ENCODE peak calls at places on chromosomes 4 and X, in five cellular contexts. One of them, this sample, is unnamed.

GRCh38 chr4:86831262-86832090 is 17.7 kb downstream of the SLC10A6 start:
- DNase-seq in body of pancreas: peak; percentile 14
- DNase-seq in tibial artery: no peak
- DNase-seq in HL-60: no peak
- DNase-seq in PC-9: peak; percentile 69
- DNase-seq in this sample: peak; percentile 89

GRCh38 chr4:186161138-186161537 is 30.2 kb upstream of the CYP4V2 start:
- DNase-seq in body of pancreas: no peak
- DNase-seq in tibial artery: no peak
- DNase-seq in HL-60: no peak
- DNase-seq in PC-9: no peak
- DNase-seq in this sample: no peak

GRCh38 chr4:178823673-178824072 is 1381.4 kb upstream of the AGA start:
- DNase-seq in body of pancreas: no peak
- DNase-seq in tibial artery: no peak
- DNase-seq in HL-60: no peak
- DNase-seq in PC-9: no peak
- DNase-seq in this sample: no peak

GRCh38 chr4:140993350-140993749 is 139.9 kb downstream of the RNF150 start:
- DNase-seq in body of pancreas: no peak
- DNase-seq in tibial artery: no peak
- DNase-seq in HL-60: no peak
- DNase-seq in PC-9: no peak
- DNase-seq in this sample: no peak

GRCh38 chrX:17377795-17378194 is 2.8 kb downstream of the NHS start:
- DNase-seq in body of pancreas: no peak
- DNase-seq in tibial artery: no peak
- DNase-seq in HL-60: no peak
- DNase-seq in PC-9: peak; percentile 9
- DNase-seq in this sample: no peak

GRCh38 chr4:176849076-176849475 is 56.4 kb upstream of the VEGFC start:
- DNase-seq in body of pancreas: no peak
- DNase-seq in tibial artery: no peak
- DNase-seq in HL-60: no peak
- DNase-seq in PC-9: no peak
- DNase-seq in this sample: no peak

GRCh38 chr4:174524242-174524641 is 2.0 kb upstream of the HPGD start:
- DNase-seq in body of pancreas: peak; percentile 6
- DNase-seq in tibial artery: no peak
- DNase-seq in HL-60: no peak
- DNase-seq in PC-9: no peak
- DNase-seq in this sample: no peak

GRCh38 chr4:1971456-1972200 is 37.1 kb downstream of the NELFA start:
- DNase-seq in body of pancreas: no peak
- DNase-seq in tibial artery: peak; percentile 53
- DNase-seq in HL-60: no peak
- DNase-seq in PC-9: no peak
- DNase-seq in this sample: no peak

GRCh38 chr4:81632581-81633247 is 161.0 kb upstream of the RASGEF1B start:
- DNase-seq in body of pancreas: no peak
- DNase-seq in tibial artery: no peak
- DNase-seq in HL-60: peak; percentile 14
- DNase-seq in PC-9: peak; percentile 6
- DNase-seq in this sample: no peak

GRCh38 chr4:128322986-128323385 is 35.4 kb upstream of the PGRMC2 start:
- DNase-seq in body of pancreas: no peak
- DNase-seq in tibial artery: no peak
- DNase-seq in HL-60: no peak
- DNase-seq in PC-9: peak; percentile 68
- DNase-seq in this sample: no peak

GRCh38 chrX:108811891-108812290 is 75.5 kb upstream of the IRS4 start:
- DNase-seq in body of pancreas: no peak
- DNase-seq in tibial artery: no peak
- DNase-seq in HL-60: no peak
- DNase-seq in PC-9: no peak
- DNase-seq in this sample: no peak

GRCh38 chr4:39505581-39505980 is 21.7 kb downstream of the UGDH start:
- DNase-seq in body of pancreas: no peak
- DNase-seq in tibial artery: no peak
- DNase-seq in HL-60: no peak
- DNase-seq in PC-9: no peak
- DNase-seq in this sample: no peak

GRCh38 chrX:129665916-129666644 is 11.3 kb upstream of the APLN start:
- DNase-seq in body of pancreas: no peak
- DNase-seq in tibial artery: no peak
- DNase-seq in HL-60: no peak
- DNase-seq in PC-9: peak; percentile 69
- DNase-seq in this sample: peak; percentile 21

GRCh38 chrX:63561425-63561824 is 210.3 kb upstream of the SPIN4 start:
- DNase-seq in body of pancreas: no peak
- DNase-seq in tibial artery: no peak
- DNase-seq in HL-60: no peak
- DNase-seq in PC-9: no peak
- DNase-seq in this sample: no peak

GRCh38 chrX:28595346-28595745 is 8.1 kb downstream of the IL1RAPL1 start:
- DNase-seq in body of pancreas: no peak
- DNase-seq in tibial artery: no peak
- DNase-seq in HL-60: no peak
- DNase-seq in PC-9: no peak
- DNase-seq in this sample: no peak

DNA sequence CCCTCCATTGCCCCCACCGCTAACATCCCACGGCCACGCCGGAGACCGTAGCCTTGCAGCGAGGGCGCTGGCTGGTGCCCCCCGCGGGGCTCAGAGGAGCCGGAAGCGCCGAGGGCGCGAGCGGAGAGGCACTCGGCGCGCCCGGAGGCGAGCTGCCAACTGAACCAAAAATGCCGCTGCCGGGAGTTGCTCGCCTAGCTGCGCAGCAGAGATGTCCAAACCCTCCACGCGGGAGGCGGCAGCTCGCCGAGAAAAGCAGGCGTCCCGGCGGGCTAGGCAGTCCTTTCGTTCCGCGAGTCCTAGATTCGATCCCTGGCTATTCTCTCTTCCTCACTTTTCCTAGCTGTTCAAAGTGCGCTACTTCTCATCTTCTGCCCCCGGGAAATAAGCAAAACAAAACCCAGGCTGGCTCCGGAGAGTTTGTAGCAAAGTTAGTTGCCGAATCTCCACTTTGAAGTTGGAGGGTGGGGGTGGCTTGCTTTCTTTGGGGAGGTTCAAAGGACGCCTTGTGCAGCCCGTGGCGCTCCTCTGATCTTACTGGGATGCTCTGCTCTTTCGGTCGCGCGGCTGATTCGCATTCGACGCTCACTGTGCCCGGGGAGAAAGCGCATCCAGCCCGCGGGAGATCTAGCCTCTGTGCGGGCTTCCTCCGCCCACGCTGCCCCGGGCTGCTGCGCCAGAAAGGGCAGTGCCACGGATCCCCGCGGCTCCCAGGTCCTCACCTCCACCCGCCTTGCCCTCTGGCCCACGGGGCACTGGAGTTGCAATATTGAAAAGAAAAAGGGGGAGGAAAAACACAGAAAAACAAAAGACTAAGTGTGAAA is 677 bp downstream of the NKX6-1 start:
- DNase-seq in body of pancreas: peak; percentile 52
- DNase-seq in tibial artery: no peak
- DNase-seq in HL-60: no peak
- DNase-seq in PC-9: no peak
- DNase-seq in this sample: no peak
- H3K4me3 ChIP-seq in body of pancreas: peak overlapping the region; percentile 48
- H3K4me3 ChIP-seq in tibial artery: peak overlapping the region; percentile 48
- H3K4me3 ChIP-seq in HL-60: peak overlapping the region; percentile 30
- H3K4me3 ChIP-seq in PC-9: peak overlapping the region; percentile 63
- H3K4me3 ChIP-seq in this sample: peak overlapping the region; percentile 44

GRCh38 chr4:41693629-41694028 is 54.9 kb downstream of the PHOX2B start:
- DNase-seq in body of pancreas: no peak
- DNase-seq in tibial artery: no peak
- DNase-seq in HL-60: no peak
- DNase-seq in PC-9: no peak
- DNase-seq in this sample: no peak
- TF ChIP-seq CTCF in body of pancreas: peak; percentile 34
- TF ChIP-seq CTCF in tibial artery: no peak
- TF ChIP-seq CTCF in HL-60: no peak
- TF ChIP-seq CTCF in PC-9: peak; percentile 64
- TF ChIP-seq CTCF in this sample: peak; percentile 60

DNA sequence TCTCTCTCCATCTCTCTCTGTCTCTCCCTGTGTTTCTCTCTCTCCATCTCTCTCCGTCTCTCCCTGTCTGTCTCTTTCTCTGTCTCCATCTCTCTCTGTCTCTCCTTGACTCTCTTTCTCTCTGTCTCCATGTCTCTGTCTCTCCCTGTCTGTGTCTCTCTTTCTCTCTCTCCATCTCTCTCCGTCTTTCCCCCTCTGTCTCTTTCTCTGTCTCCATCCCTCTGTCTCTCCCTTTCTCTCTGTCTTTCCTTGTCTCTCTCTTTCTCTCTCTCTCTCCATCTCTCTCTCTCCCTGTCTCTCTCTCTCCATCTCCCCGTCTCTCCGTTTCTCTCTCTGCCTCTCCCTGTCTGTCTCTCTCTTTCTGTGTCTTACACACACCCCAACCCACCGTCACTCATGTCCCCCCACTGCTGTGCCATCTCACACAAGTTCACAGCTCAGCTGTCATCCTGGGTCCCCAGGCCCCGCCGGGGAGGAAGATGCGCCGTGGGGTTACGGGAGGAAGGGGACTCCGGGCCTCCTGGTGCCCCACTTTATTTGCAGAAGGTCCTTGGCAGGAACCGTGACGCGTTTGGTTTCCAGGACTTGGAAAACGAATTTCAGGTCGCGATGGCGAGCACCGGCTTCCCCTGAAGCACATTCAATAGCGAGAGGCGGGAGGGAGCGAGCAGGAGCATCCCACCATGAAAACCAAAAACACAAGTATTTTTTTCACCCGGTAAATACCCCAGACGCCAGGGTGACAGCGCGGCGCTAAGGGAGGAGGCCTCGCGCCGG is 1.2 kb upstream of the SHOX start:
- DNase-seq in body of pancreas: no peak
- DNase-seq in tibial artery: no peak
- DNase-seq in HL-60: no peak
- DNase-seq in PC-9: no peak
- DNase-seq in this sample: no peak
- H3K27me3 ChIP-seq in body of pancreas: no peaks in the 10 kb centered on the region
- H3K27me3 ChIP-seq in tibial artery: no peaks in the 10 kb centered on the region
- H3K27me3 ChIP-seq in HL-60: peaks cover 60% of the 10 kb centered on the region
- H3K27me3 ChIP-seq in PC-9: peaks cover 24% of the 10 kb centered on the region
- H3K27me3 ChIP-seq in this sample: no peaks in the 10 kb centered on the region

DNA sequence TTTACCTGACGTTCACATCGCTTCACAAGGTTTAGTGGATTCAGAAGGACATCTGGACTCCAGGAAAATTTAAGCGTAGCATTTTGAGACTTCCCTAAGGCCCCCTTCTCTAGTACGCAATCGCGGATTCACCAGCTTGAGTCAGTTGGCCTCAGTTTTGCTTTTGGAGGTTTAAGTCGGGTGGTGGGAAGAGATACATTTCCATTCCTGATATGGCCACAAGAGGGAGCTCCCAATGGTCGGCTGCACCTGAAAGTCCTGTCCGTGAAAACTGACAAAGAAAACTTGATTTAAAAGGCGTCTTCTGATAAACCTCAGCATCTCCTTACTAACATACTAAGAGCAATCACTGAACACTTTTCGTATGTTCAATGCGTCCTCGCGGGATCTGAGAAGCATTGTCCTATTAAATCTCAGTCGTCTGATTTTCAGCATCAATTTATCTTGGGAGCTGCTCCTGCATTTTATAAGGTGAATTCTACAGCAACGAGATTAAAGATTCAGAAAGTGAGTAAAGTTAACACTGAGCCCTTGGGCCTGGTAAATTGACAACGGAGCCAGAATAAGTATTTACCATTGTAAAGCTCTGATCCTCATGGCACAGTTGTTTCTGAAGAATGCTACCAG is 50.6 kb downstream of the LGI2 start:
- DNase-seq in body of pancreas: peak; percentile 67
- DNase-seq in tibial artery: peak; percentile 67
- DNase-seq in HL-60: peak; percentile 72
- DNase-seq in PC-9: peak; percentile 39
- DNase-seq in this sample: no peak
- H3K4me3 ChIP-seq in body of pancreas: no peak overlapping the region
- H3K4me3 ChIP-seq in tibial artery: peak overlapping the region; percentile 9
- H3K4me3 ChIP-seq in HL-60: peak overlapping the region; percentile 0
- H3K4me3 ChIP-seq in PC-9: no peak overlapping the region
- H3K4me3 ChIP-seq in this sample: no peak overlapping the region

GRCh38 chr4:4596720-4597119 is 54.9 kb upstream of the STX18 start:
- DNase-seq in body of pancreas: no peak
- DNase-seq in tibial artery: no peak
- DNase-seq in HL-60: no peak
- DNase-seq in PC-9: no peak
- DNase-seq in this sample: no peak

GRCh38 chr4:4592414-4592813 is 50.6 kb upstream of the STX18 start:
- DNase-seq in body of pancreas: no peak
- DNase-seq in tibial artery: no peak
- DNase-seq in HL-60: no peak
- DNase-seq in PC-9: no peak
- DNase-seq in this sample: no peak

GRCh38 chr4:4593596-4593995 is 51.7 kb upstream of the STX18 start:
- DNase-seq in body of pancreas: no peak
- DNase-seq in tibial artery: no peak
- DNase-seq in HL-60: no peak
- DNase-seq in PC-9: no peak
- DNase-seq in this sample: no peak

GRCh38 chr4:4594531-4594930 is 52.7 kb upstream of the STX18 start:
- DNase-seq in body of pancreas: no peak
- DNase-seq in tibial artery: no peak
- DNase-seq in HL-60: no peak
- DNase-seq in PC-9: no peak
- DNase-seq in this sample: no peak

GRCh38 chr4:4595252-4595651 is 53.4 kb upstream of the STX18 start:
- DNase-seq in body of pancreas: no peak
- DNase-seq in tibial artery: no peak
- DNase-seq in HL-60: no peak
- DNase-seq in PC-9: no peak
- DNase-seq in this sample: no peak
- TF ChIP-seq CTCF in body of pancreas: no peak
- TF ChIP-seq CTCF in tibial artery: no peak
- TF ChIP-seq CTCF in HL-60: no peak
- TF ChIP-seq CTCF in PC-9: peak; percentile 26
- TF ChIP-seq CTCF in this sample: no peak

GRCh38 chrX:72395252-72395651 is 89.5 kb upstream of the CITED1 start:
- DNase-seq in body of pancreas: no peak
- DNase-seq in tibial artery: no peak
- DNase-seq in HL-60: no peak
- DNase-seq in PC-9: no peak
- DNase-seq in this sample: no peak

GRCh38 chrX:72396117-72396516 is 90.4 kb upstream of the CITED1 start:
- DNase-seq in body of pancreas: no peak
- DNase-seq in tibial artery: no peak
- DNase-seq in HL-60: no peak
- DNase-seq in PC-9: no peak
- DNase-seq in this sample: no peak

GRCh38 chrX:72393836-72394517 is 88.3 kb upstream of the CITED1 start:
- DNase-seq in body of pancreas: no peak
- DNase-seq in tibial artery: no peak
- DNase-seq in HL-60: no peak
- DNase-seq in PC-9: no peak
- DNase-seq in this sample: no peak

GRCh38 chrX:72392816-72393800 is 87.4 kb upstream of the CITED1 start:
- DNase-seq in body of pancreas: no peak
- DNase-seq in tibial artery: no peak
- DNase-seq in HL-60: no peak
- DNase-seq in PC-9: no peak
- DNase-seq in this sample: no peak

GRCh38 chrX:72394518-72395163 is 88.9 kb upstream of the CITED1 start:
- DNase-seq in body of pancreas: no peak
- DNase-seq in tibial artery: peak; percentile 72
- DNase-seq in HL-60: no peak
- DNase-seq in PC-9: no peak
- DNase-seq in this sample: no peak
- H3K27me3 ChIP-seq in body of pancreas: no peaks in the 10 kb centered on the region
- H3K27me3 ChIP-seq in tibial artery: no peaks in the 10 kb centered on the region
- H3K27me3 ChIP-seq in HL-60: no peaks in the 10 kb centered on the region
- H3K27me3 ChIP-seq in PC-9: no peaks in the 10 kb centered on the region
- H3K27me3 ChIP-seq in this sample: no peaks in the 10 kb centered on the region

GRCh38 chrX:40156472-40157227 is 58.9 kb upstream of the BCOR start:
- DNase-seq in body of pancreas: no peak
- DNase-seq in tibial artery: no peak
- DNase-seq in HL-60: no peak
- DNase-seq in PC-9: no peak
- DNase-seq in this sample: no peak
- H3K4me3 ChIP-seq in body of pancreas: no peak overlapping the region
- H3K4me3 ChIP-seq in tibial artery: no peak overlapping the region
- H3K4me3 ChIP-seq in HL-60: no peak overlapping the region
- H3K4me3 ChIP-seq in PC-9: no peak overlapping the region
- H3K4me3 ChIP-seq in this sample: no peak overlapping the region

This sample was measured in BJ.